ENCODE peak calls at places on chromosomes 13 and 19, in eight cellular contexts. G is SW 1271, E is GM23338, Z is cardiac muscle cell, J is ACHN, Y is kidney, P is stromal cell of bone marrow, X is breast epithelium. W is an unnamed sample.

GRCh38 chr13:87942204-87942603 is 271.0 kb downstream of the SLITRK5 start:
- DNase-seq in Y (no peak), P (no peak), X (no peak), Z (no peak), J (no peak), E (no peak), G (no peak), W (no peak)

GRCh38 chr13:97353927-97354326 is 80.0 kb upstream of the RAP2A start:
- DNase-seq in Y (no peak), J (no peak), X (no peak), P (no peak), E (no peak), Z (no peak), G (no peak), W (no peak)

GRCh38 chr19:27681972-27682371 is 1531.0 kb downstream of the UQCRFS1 start:
- DNase-seq in X (no peak), P (no peak), G (no peak), J (no peak), Y (no peak), Z (no peak), E (no peak), W (no peak)

GRCh38 chr13:44300895-44301638 is 72.6 kb upstream of the SERP2 start:
- DNase-seq in Y (no peak), P (no peak), Z (peak), E (no peak), G (peak), X (peak), J (peak), W (no peak)

GRCh38 chr19:13429563-13429962 is 76.7 kb downstream of the CACNA1A start:
- DNase-seq in Y (no peak), J (no peak), E (no peak), Z (peak), X (no peak), P (no peak), G (no peak), W (no peak)

GRCh38 chr13:93505104-93505952 is 278.7 kb downstream of the GPC6 start:
- DNase-seq in Y (no peak), X (no peak), Z (peak), G (no peak), J (no peak), P (no peak), E (no peak), W (no peak)

GRCh38 chr19:48873476-48874308 is 1.5 kb downstream of the PPP1R15A start:
- DNase-seq in Y (no peak), Z (peak), J (no peak), X (no peak), E (no peak), G (peak), P (no peak), W (no peak)

GRCh38 chr13:51324714-51325440 is 14.6 kb upstream of the SERPINE3 start:
- DNase-seq in G (no peak), Z (no peak), P (no peak), X (no peak), J (no peak), E (peak), Y (no peak), W (no peak)

GRCh38 chr13:67069117-67069767 is 160.9 kb downstream of the PCDH9 start:
- DNase-seq in Z (peak), J (no peak), E (peak), G (no peak), Y (no peak), X (no peak), P (no peak), W (no peak)

W was measured in upper lobe of left lung.